ENCODE peak calls at places on chromosomes 4 and X, in six cellular contexts. L, R, G, W, U and J are unnamed samples.
A peak's percentile ranks its signal among the peaks of the same experiment; 100 is the strongest.

GRCh38 chrX:1870421-1870820 is 255.6 kb downstream of the ASMT start:
- DNase-seq in R (no peak), W (no peak), U (no peak), G (no peak), L (no peak), J (no peak)

GRCh38 chr4:52192697-52193096 is 141.6 kb downstream of the SPATA18 start:
- DNase-seq in R (no peak), U (no peak), G (peak; percentile 38), W (no peak), L (peak; percentile 15), J (no peak)

GRCh38 chrX:111447298-111447697 is 35.3 kb upstream of the DCX start:
- DNase-seq in L (peak; percentile 4), U (peak; percentile 60), R (no peak), G (no peak), W (peak; percentile 28), J (no peak)

GRCh38 chr4:41120297-41121217 is 93.8 kb downstream of the APBB2 start:
- DNase-seq in U (no peak), W (no peak), R (peak; percentile 48), L (peak; percentile 92), G (peak; percentile 31), J (no peak)

GRCh38 chr4:39685990-39686389 is 11.9 kb upstream of the UBE2K start:
- DNase-seq in L (no peak), G (no peak), W (no peak), R (no peak), U (no peak), J (no peak)

GRCh38 chrX:133587071-133587470 is 171.8 kb upstream of the GPC4 start:
- DNase-seq in L (no peak), G (no peak), R (no peak), W (no peak), U (no peak), J (no peak)

GRCh38 chr4:52266537-52267137 is 215.5 kb downstream of the SPATA18 start:
- DNase-seq in L (no peak), R (no peak), G (no peak), U (no peak), W (no peak), J (no peak)

GRCh38 chr4:155866177-155866576 is at the start of gene ASIC5:
- DNase-seq in G (no peak), U (no peak), W (no peak), L (no peak), R (no peak), J (no peak)

GRCh38 chrX:154505726-154506125 is 10.3 kb downstream of the FAM3A start:
- DNase-seq in U (no peak), G (peak; percentile 53), L (peak; percentile 56), W (no peak), R (peak; percentile 90), J (no peak)

GRCh38 chr4:88130003-88130402 is 28.4 kb downstream of the ABCG2 start:
- DNase-seq in U (no peak), R (no peak), L (no peak), W (no peak), G (no peak), J (no peak)

GRCh38 chrX:16711219-16712115 is 1.0 kb downstream of the CTPS2 start:
- DNase-seq in U (peak; percentile 21), W (no peak), L (no peak), R (peak; percentile 73), G (no peak), J (no peak)

GRCh38 chr4:115082633-115083032 is 30.8 kb downstream of the NDST4 start:
- DNase-seq in W (no peak), G (no peak), R (no peak), U (no peak), L (no peak), J (no peak)

GRCh38 chr4:1789552-1789951 is 3.5 kb upstream of the FGFR3 start:
- DNase-seq in R (no peak), U (no peak), G (no peak), W (no peak), L (no peak), J (no peak)

GRCh38 chrX:75522565-75523411 is at the start of gene ZDHHC15:
- DNase-seq in R (peak; percentile 11), W (peak; percentile 64), G (peak; percentile 30), U (no peak), L (peak; percentile 0), J (peak; percentile 51)

GRCh38 chr4:146310319-146311021 is 96.1 kb downstream of the REELD1 start:
- DNase-seq in R (no peak), W (no peak), G (no peak), U (no peak), L (no peak), J (no peak)

GRCh38 chrX:147602297-147602696 is 309.4 kb upstream of the FMR1 start:
- DNase-seq in G (no peak), L (no peak), R (no peak), W (no peak), U (peak; percentile 7), J (no peak)

GRCh38 chr4:184287697-184288255 is 70.1 kb upstream of the ENPP6 start:
- DNase-seq in R (peak; percentile 90), G (peak; percentile 61), U (peak; percentile 24), L (peak; percentile 79), W (no peak), J (peak; percentile 77)

GRCh38 chrX:63330681-63331080 is 20.5 kb downstream of the SPIN4 start:
- DNase-seq in U (no peak), R (no peak), G (no peak), W (no peak), L (peak; percentile 0), J (no peak)

GRCh38 chrX:13938053-13938765 is 91.5 kb downstream of the GEMIN8 start:
- DNase-seq in G (peak; percentile 12), W (peak; percentile 40), U (peak; percentile 2), L (peak; percentile 27), R (no peak), J (no peak)